ENCODE peak calls at places on chromosomes 5 and 9, in eight cellular contexts. B is amniotic stem cell; N is Karpas-422; K is stimulated activated CD4-positive, alpha-beta T cell treated with anti-CD3 and anti-CD28 coated beads, Interleukin-1b, Interleukin-23, amount 100 ng/mL, for 48 hours; O is epithelial cell of proximal tubule; V is HepG2; Q is GF-D8; X is T-cell. P is an unnamed sample.

GRCh38 chr9:36878986-36879982 is 154.8 kb downstream of the PAX5 start:
- DNase-seq in O (no peak), Q (no peak), V (no peak), B (no peak), X (no peak), K (peak), N (no peak), P (no peak)

GRCh38 chr9:123776856-123777560 is 152.9 kb downstream of the DENND1A start:
- DNase-seq in K (no peak), B (no peak), X (no peak), O (no peak), N (peak), V (no peak), Q (no peak), P (no peak)

GRCh38 chr9:3464033-3464638 is 61.7 kb downstream of the RFX3 start:
- DNase-seq in N (no peak), X (no peak), B (no peak), K (no peak), Q (no peak), V (no peak), O (no peak), P (no peak)

GRCh38 chr5:57032151-57032551 is 80.2 kb upstream of the MIER3 start:
- DNase-seq in O (peak), N (no peak), X (no peak), B (no peak), K (no peak), Q (no peak), V (peak), P (no peak)

GRCh38 chr5:127680579-127680978 is 22.6 kb upstream of the CCDC192 start:
- DNase-seq in B (no peak), N (no peak), Q (no peak), K (no peak), O (no peak), V (no peak), X (no peak), P (no peak)

GRCh38 chr5:173592050-173592669 is 24.3 kb downstream of the BOD1 start:
- DNase-seq in N (peak), B (no peak), Q (no peak), K (peak), V (no peak), O (no peak), X (no peak), P (no peak)

GRCh38 chr5:5182508-5183191 is 42.5 kb downstream of the ADAMTS16 start:
- DNase-seq in O (no peak), V (no peak), N (no peak), K (no peak), X (no peak), B (no peak), Q (no peak), P (no peak)

GRCh38 chr9:4970970-4971641 is 14.0 kb upstream of the JAK2 start:
- DNase-seq in X (peak), V (no peak), O (no peak), N (no peak), Q (no peak), K (peak), B (no peak), P (no peak)

GRCh38 chr5:72246239-72246580 is 73.8 kb downstream of the MRPS27 start:
- DNase-seq in K (no peak), N (no peak), X (no peak), B (no peak), O (no peak), Q (peak), V (no peak), P (no peak)

GRCh38 chr5:56128166-56128565 is 105.0 kb downstream of the ANKRD55 start:
- DNase-seq in K (peak), V (no peak), Q (no peak), B (no peak), O (no peak), N (no peak), X (peak), P (no peak)

GRCh38 chr9:111161015-111161415 is 122.7 kb upstream of the LPAR1 start:
- DNase-seq in V (no peak), N (no peak), B (peak), X (no peak), O (peak), K (no peak), Q (no peak), P (no peak)

GRCh38 chr5:157618366-157618765 is 33.9 kb downstream of the SOX30 start:
- DNase-seq in O (no peak), B (no peak), K (no peak), N (no peak), X (no peak), V (no peak), Q (no peak), P (no peak)

GRCh38 chr5:14386882-14387575 is 194.6 kb upstream of the OTULINL start:
- DNase-seq in V (no peak), K (no peak), Q (no peak), O (no peak), N (no peak), X (no peak), B (no peak), P (no peak)

GRCh38 chr5:116573617-116574431 is 799 bp downstream of the SEMA6A start:
- DNase-seq in Q (no peak), O (no peak), B (no peak), X (no peak), N (no peak), K (no peak), V (no peak), P (no peak)

GRCh38 chr9:121807918-121808278 is 156.5 kb downstream of the DAB2IP start:
- DNase-seq in X (no peak), V (no peak), N (no peak), Q (no peak), B (no peak), K (no peak), O (no peak), P (no peak)

GRCh38 chr5:95850391-95850894 is 27.9 kb upstream of the GLRX start:
- DNase-seq in V (peak), X (no peak), N (no peak), B (no peak), Q (no peak), K (no peak), O (peak), P (no peak)

GRCh38 chr5:31630931-31631330 is 8.0 kb upstream of the PDZD2 start:
- DNase-seq in X (no peak), Q (no peak), N (no peak), K (no peak), O (no peak), V (no peak), B (no peak), P (no peak)

GRCh38 chr9:22228542-22228941 is 218.1 kb upstream of the DMRTA1 start:
- DNase-seq in V (no peak), N (no peak), B (no peak), Q (no peak), K (no peak), X (no peak), O (no peak), P (no peak)

GRCh38 chr5:58687595-58687994 is 104.7 kb downstream of the RAB3C start:
- DNase-seq in N (no peak), O (no peak), B (no peak), X (no peak), K (no peak), V (no peak), Q (no peak), P (no peak)

GRCh38 chr9:136978073-136978864 is 965 bp downstream of the PTGDS start:
- DNase-seq in Q (no peak), V (no peak), O (no peak), B (no peak), X (peak), N (peak), K (peak), P (no peak)

GRCh38 chr9:38334234-38334633 is 58.3 kb upstream of the ALDH1B1 start:
- DNase-seq in V (peak), N (no peak), X (no peak), B (no peak), Q (no peak), K (no peak), O (no peak), P (no peak)

GRCh38 chr9:82101475-82101874 is 112.9 kb downstream of the SPATA31D1 start:
- DNase-seq in B (no peak), X (no peak), O (no peak), Q (no peak), N (no peak), K (no peak), V (peak), P (no peak)

GRCh38 chr5:56594821-56595220 is 220.5 kb upstream of the MAP3K1 start:
- DNase-seq in O (no peak), X (no peak), K (no peak), N (no peak), V (no peak), Q (no peak), B (no peak), P (no peak)

GRCh38 chr5:75020016-75020656 is 32.2 kb downstream of the GCNT4 start:
- DNase-seq in Q (no peak), V (peak), B (no peak), X (no peak), N (no peak), K (no peak), O (no peak), P (no peak)

GRCh38 chr9:6113312-6113711 is 97.9 kb upstream of the RANBP6 start:
- DNase-seq in B (no peak), V (no peak), X (no peak), N (no peak), O (no peak), Q (no peak), K (no peak), P (no peak)

GRCh38 chr5:10111575-10111974 is 138.1 kb downstream of the ATPSCKMT start:
- DNase-seq in X (no peak), N (peak), V (peak), Q (no peak), B (peak), O (no peak), K (no peak), P (no peak)

GRCh38 chr5:34708777-34709176 is 52.6 kb downstream of the RAI14 start:
- DNase-seq in O (no peak), X (no peak), K (no peak), B (no peak), V (no peak), Q (no peak), N (no peak), P (no peak)

GRCh38 chr5:142323480-142324376 is 1.1 kb downstream of the SPRY4 start:
- DNase-seq in O (no peak), K (no peak), X (no peak), B (no peak), N (no peak), V (no peak), Q (peak), P (no peak)

GRCh38 chr9:109910616-109911568 is 130.9 kb downstream of the PALM2AKAP2 start:
- DNase-seq in V (no peak), O (no peak), Q (no peak), N (no peak), B (peak), K (no peak), X (no peak), P (no peak)

GRCh38 chr9:124270504-124271335 is 13.0 kb downstream of the NEK6 start:
- DNase-seq in K (no peak), X (no peak), V (no peak), N (peak), B (no peak), Q (no peak), O (no peak), P (no peak)

GRCh38 chr5:63686938-63687337 is 275.3 kb downstream of the HTR1A start:
- DNase-seq in X (no peak), K (no peak), O (no peak), Q (no peak), B (no peak), N (no peak), V (no peak), P (no peak)

GRCh38 chr9:35611230-35611797 is 6.3 kb downstream of the TESK1 start:
- DNase-seq in V (peak), Q (no peak), N (peak), K (peak), B (no peak), O (no peak), X (peak), P (no peak)

GRCh38 chr5:82406200-82406773 is 128.1 kb upstream of the RPS23 start:
- DNase-seq in V (no peak), B (peak), O (peak), Q (no peak), X (no peak), K (no peak), N (no peak), P (no peak)

GRCh38 chr5:89437450-89438435 is 554.8 kb upstream of the MEF2C start:
- DNase-seq in Q (no peak), N (no peak), X (no peak), O (no peak), V (no peak), B (no peak), K (no peak), P (no peak)

GRCh38 chr5:68303038-68303738 is 87.6 kb downstream of the PIK3R1 start:
- DNase-seq in V (no peak), N (no peak), X (no peak), B (no peak), K (no peak), Q (no peak), O (no peak), P (no peak)

GRCh38 chr9:116141864-116142561 is 11.6 kb upstream of the PAPPA start:
- DNase-seq in V (no peak), B (no peak), Q (no peak), X (no peak), K (no peak), O (no peak), N (no peak), P (no peak)

P was measured in NCI-H510A.